ENCODE peak calls at places on chromosomes 13 and 19, in eight cellular contexts. C is endothelial cell of umbilical vein, G is tibial artery, Y is fibroblast of lung, L is mucosa of descending colon, N is Caco-2, X is IMR-90, O is heart right ventricle. Q is an unnamed sample.

GRCh38 chr19:44575116-44575700 is 38.2 kb upstream of the IGSF23 start:
- DNase-seq in C (no peak), G (no peak), Y (no peak), L (no peak), N (no peak), X (no peak), O (no peak), Q (no peak)

GRCh38 chr13:67803118-67803517 is 573.0 kb upstream of the PCDH9 start:
- DNase-seq in C (no peak), G (no peak), Y (no peak), L (no peak), N (peak), X (no peak), O (no peak), Q (no peak)

GRCh38 chr13:45828253-45828968 is 23.1 kb downstream of the SIAH3 start:
- DNase-seq in C (no peak), G (no peak), Y (no peak), L (no peak), N (no peak), X (no peak), O (no peak), Q (no peak)

GRCh38 chr13:33519561-33520479 is 234.3 kb upstream of the STARD13 start:
- DNase-seq in C (no peak), G (no peak), Y (peak), L (no peak), N (no peak), X (peak), O (no peak), Q (no peak)

GRCh38 chr13:50740052-50740741 is 103.3 kb downstream of the DLEU7 start:
- DNase-seq in C (no peak), G (no peak), Y (peak), L (no peak), N (no peak), X (no peak), O (no peak), Q (no peak)

GRCh38 chr19:6519289-6519688 is 11.5 kb upstream of the TNFSF9 start:
- DNase-seq in C (peak), G (no peak), Y (peak), L (no peak), N (no peak), X (peak), O (no peak), Q (no peak)

GRCh38 chr13:53953205-53953604 is 924.6 kb downstream of the OLFM4 start:
- DNase-seq in C (no peak), G (no peak), Y (no peak), L (no peak), N (no peak), X (no peak), O (no peak), Q (no peak)

GRCh38 chr13:52010890-52011689 is at the start of gene ATP7B:
- DNase-seq in C (peak), G (no peak), Y (peak), L (no peak), N (peak), X (no peak), O (peak), Q (no peak)

GRCh38 chr19:4896372-4896771 is 6.3 kb downstream of the ARRDC5 start:
- DNase-seq in C (no peak), G (no peak), Y (no peak), L (no peak), N (no peak), X (peak), O (no peak), Q (no peak)

GRCh38 chr19:42409477-42409876 is 17.7 kb downstream of the LIPE start:
- DNase-seq in C (no peak), G (no peak), Y (no peak), L (no peak), N (no peak), X (no peak), O (peak), Q (no peak)

GRCh38 chr19:2070986-2071673 is 20.1 kb upstream of the MKNK2 start:
- DNase-seq in C (no peak), G (no peak), Y (no peak), L (no peak), N (no peak), X (no peak), O (no peak), Q (no peak)

GRCh38 chr19:2064788-2065524 is 13.9 kb upstream of the MKNK2 start:
- DNase-seq in C (no peak), G (peak), Y (no peak), L (no peak), N (no peak), X (no peak), O (no peak), Q (no peak)

GRCh38 chr19:2072757-2073551 is 21.9 kb upstream of the MKNK2 start:
- DNase-seq in C (no peak), G (no peak), Y (no peak), L (no peak), N (no peak), X (no peak), O (no peak), Q (no peak)

DNA sequence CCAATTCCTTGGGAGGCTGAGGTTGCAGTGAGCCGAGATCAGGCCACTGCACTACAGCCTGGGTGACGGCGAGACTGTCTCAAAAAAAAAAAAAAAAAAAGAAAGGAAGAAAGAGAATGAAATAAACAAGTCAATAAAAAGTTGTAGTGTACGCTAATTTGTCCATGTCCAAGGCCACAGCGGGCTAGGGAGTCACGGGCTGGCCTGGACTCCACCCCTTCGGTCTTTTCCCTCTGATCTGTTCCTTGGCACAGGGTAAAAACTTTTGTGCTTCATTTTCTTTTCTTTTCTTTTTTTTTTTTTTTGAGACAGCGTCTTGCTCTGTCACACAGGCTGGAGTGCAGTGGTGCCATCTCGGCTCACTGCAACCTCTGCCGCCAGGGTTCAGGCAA is 19.4 kb upstream of the MKNK2 start:
- DNase-seq in C (no peak), G (no peak), Y (no peak), L (peak), N (no peak), X (no peak), O (no peak), Q (no peak)
- H3K4me3 ChIP-seq in C (no peak), G (no peak), Y (no peak), L (no peak), N (no peak), X (no peak), O (no peak), Q (no peak)

GRCh38 chr13:43478178-43478577 is 308.6 kb downstream of the ENOX1 start:
- DNase-seq in C (peak), G (no peak), Y (no peak), L (no peak), N (no peak), X (no peak), O (no peak), Q (peak)
- TF ChIP-seq CTCF in C (no peak), G (no peak), Y (no peak), L (no peak), N (no peak), X (no peak), O (no peak), Q (no peak)

GRCh38 chr13:65074248-65074647 is 2155.9 kb downstream of the PCDH9 start:
- DNase-seq in C (no peak), G (no peak), Y (no peak), L (no peak), N (no peak), X (no peak), O (no peak), Q (no peak)
- H3K4me3 ChIP-seq in C (no peak), G (no peak), Y (no peak), L (no peak), N (no peak), X (no peak), O (no peak), Q (no peak)

DNA sequence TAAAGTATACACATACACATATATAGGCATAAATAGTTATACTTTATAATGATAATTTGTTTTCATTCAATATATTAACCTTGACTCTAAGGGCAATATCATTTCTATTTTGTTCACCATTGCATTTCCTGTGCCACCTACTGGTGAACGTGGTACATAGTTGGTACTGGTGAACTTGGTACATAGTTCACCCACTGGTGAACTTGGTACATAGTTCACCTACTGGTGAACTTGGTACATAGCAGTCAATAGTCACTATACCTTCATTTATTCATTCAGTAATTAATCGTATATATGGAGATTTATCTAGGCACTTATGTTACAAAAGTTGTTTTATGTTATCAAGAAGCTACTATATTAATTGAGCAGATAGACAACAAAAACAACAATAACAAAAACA is 172.6 kb upstream of the ATXN8OS start:
- DNase-seq in C (no peak), G (no peak), Y (no peak), L (no peak), N (peak), X (no peak), O (no peak), Q (no peak)
- TF ChIP-seq CTCF in C (peak), G (no peak), Y (no peak), L (no peak), N (peak), X (no peak), O (no peak), Q (no peak)

Q was measured in LNCaP clone FGC.